ENCODE peak calls at places on chromosomes 1 and 21, in five cellular contexts. One of them, this sample, is unnamed.

GRCh38 chr1:115670476-115671175 is 28.9 kb downstream of the VANGL1 start:
- DNase-seq in HepG2: no peak
- DNase-seq in GM12865: no peak
- DNase-seq in fibroblast of mammary gland: peak; percentile 27
- DNase-seq in small intestine: peak; percentile 11
- DNase-seq in this sample: peak; percentile 83

GRCh38 chr21:45538381-45539045 is 3.7 kb downstream of the SLC19A1 start:
- DNase-seq in HepG2: no peak
- DNase-seq in GM12865: no peak
- DNase-seq in fibroblast of mammary gland: no peak
- DNase-seq in small intestine: no peak
- DNase-seq in this sample: no peak

GRCh38 chr1:36151845-36152203 is 2.5 kb upstream of the TRAPPC3 start:
- DNase-seq in HepG2: no peak
- DNase-seq in GM12865: peak; percentile 49
- DNase-seq in fibroblast of mammary gland: no peak
- DNase-seq in small intestine: no peak
- DNase-seq in this sample: no peak

GRCh38 chr1:158989424-158989823 is 20.3 kb upstream of the IFI16 start:
- DNase-seq in HepG2: no peak
- DNase-seq in GM12865: no peak
- DNase-seq in fibroblast of mammary gland: no peak
- DNase-seq in small intestine: no peak
- DNase-seq in this sample: no peak

GRCh38 chr1:180821970-180822369 is 90.7 kb upstream of the KIAA1614 start:
- DNase-seq in HepG2: no peak
- DNase-seq in GM12865: no peak
- DNase-seq in fibroblast of mammary gland: no peak
- DNase-seq in small intestine: peak; percentile 7
- DNase-seq in this sample: no peak

GRCh38 chr1:226634611-226635246 is 86.2 kb downstream of the STUM start:
- DNase-seq in HepG2: no peak
- DNase-seq in GM12865: no peak
- DNase-seq in fibroblast of mammary gland: no peak
- DNase-seq in small intestine: no peak
- DNase-seq in this sample: no peak

GRCh38 chr21:42571391-42572150 is 57.9 kb downstream of the SLC37A1 start:
- DNase-seq in HepG2: no peak
- DNase-seq in GM12865: no peak
- DNase-seq in fibroblast of mammary gland: no peak
- DNase-seq in small intestine: no peak
- DNase-seq in this sample: no peak

GRCh38 chr1:203644661-203645510 is 18.3 kb downstream of the ATP2B4 start:
- DNase-seq in HepG2: no peak
- DNase-seq in GM12865: no peak
- DNase-seq in fibroblast of mammary gland: peak; percentile 69
- DNase-seq in small intestine: no peak
- DNase-seq in this sample: peak; percentile 64

GRCh38 chr1:201383647-201384405 is 6.3 kb upstream of the TNNT2 start:
- DNase-seq in HepG2: no peak
- DNase-seq in GM12865: no peak
- DNase-seq in fibroblast of mammary gland: peak; percentile 89
- DNase-seq in small intestine: no peak
- DNase-seq in this sample: peak; percentile 90

GRCh38 chr1:43797926-43798325 is 90.6 kb downstream of the ST3GAL3 start:
- DNase-seq in HepG2: no peak
- DNase-seq in GM12865: no peak
- DNase-seq in fibroblast of mammary gland: no peak
- DNase-seq in small intestine: no peak
- DNase-seq in this sample: no peak

GRCh38 chr21:29217818-29218252 is 80.9 kb upstream of the BACH1 start:
- DNase-seq in HepG2: peak; percentile 17
- DNase-seq in GM12865: no peak
- DNase-seq in fibroblast of mammary gland: peak; percentile 99
- DNase-seq in small intestine: no peak
- DNase-seq in this sample: peak; percentile 95

GRCh38 chr1:10762153-10762523 is 34.3 kb downstream of the CASZ1 start:
- DNase-seq in HepG2: no peak
- DNase-seq in GM12865: no peak
- DNase-seq in fibroblast of mammary gland: no peak
- DNase-seq in small intestine: no peak
- DNase-seq in this sample: no peak

GRCh38 chr1:17232759-17233661 is 15.9 kb upstream of the PADI3 start:
- DNase-seq in HepG2: no peak
- DNase-seq in GM12865: no peak
- DNase-seq in fibroblast of mammary gland: peak; percentile 77
- DNase-seq in small intestine: peak; percentile 54
- DNase-seq in this sample: peak; percentile 94

GRCh38 chr1:38013027-38013588 is 574 bp downstream of the UTP11 start:
- DNase-seq in HepG2: peak; percentile 49
- DNase-seq in GM12865: no peak
- DNase-seq in fibroblast of mammary gland: peak; percentile 90
- DNase-seq in small intestine: no peak
- DNase-seq in this sample: peak; percentile 75

GRCh38 chr1:156748670-156749428 is 2.6 kb downstream of the HDGF start:
- DNase-seq in HepG2: peak; percentile 50
- DNase-seq in GM12865: peak; percentile 63
- DNase-seq in fibroblast of mammary gland: peak; percentile 66
- DNase-seq in small intestine: peak; percentile 76
- DNase-seq in this sample: no peak

GRCh38 chr1:223133301-223133823 is 9.7 kb downstream of the TLR5 start:
- DNase-seq in HepG2: no peak
- DNase-seq in GM12865: no peak
- DNase-seq in fibroblast of mammary gland: no peak
- DNase-seq in small intestine: no peak
- DNase-seq in this sample: no peak

GRCh38 chr1:223135176-223135575 is 7.9 kb downstream of the TLR5 start:
- DNase-seq in HepG2: no peak
- DNase-seq in GM12865: no peak
- DNase-seq in fibroblast of mammary gland: peak; percentile 81
- DNase-seq in small intestine: no peak
- DNase-seq in this sample: peak; percentile 74

GRCh38 chr1:223137402-223138100 is 5.5 kb downstream of the TLR5 start:
- DNase-seq in HepG2: peak; percentile 5
- DNase-seq in GM12865: no peak
- DNase-seq in fibroblast of mammary gland: peak; percentile 81
- DNase-seq in small intestine: peak; percentile 68
- DNase-seq in this sample: no peak

GRCh38 chr1:223136086-223136485 is 7.0 kb downstream of the TLR5 start:
- DNase-seq in HepG2: no peak
- DNase-seq in GM12865: no peak
- DNase-seq in fibroblast of mammary gland: no peak
- DNase-seq in small intestine: no peak
- DNase-seq in this sample: no peak

DNA sequence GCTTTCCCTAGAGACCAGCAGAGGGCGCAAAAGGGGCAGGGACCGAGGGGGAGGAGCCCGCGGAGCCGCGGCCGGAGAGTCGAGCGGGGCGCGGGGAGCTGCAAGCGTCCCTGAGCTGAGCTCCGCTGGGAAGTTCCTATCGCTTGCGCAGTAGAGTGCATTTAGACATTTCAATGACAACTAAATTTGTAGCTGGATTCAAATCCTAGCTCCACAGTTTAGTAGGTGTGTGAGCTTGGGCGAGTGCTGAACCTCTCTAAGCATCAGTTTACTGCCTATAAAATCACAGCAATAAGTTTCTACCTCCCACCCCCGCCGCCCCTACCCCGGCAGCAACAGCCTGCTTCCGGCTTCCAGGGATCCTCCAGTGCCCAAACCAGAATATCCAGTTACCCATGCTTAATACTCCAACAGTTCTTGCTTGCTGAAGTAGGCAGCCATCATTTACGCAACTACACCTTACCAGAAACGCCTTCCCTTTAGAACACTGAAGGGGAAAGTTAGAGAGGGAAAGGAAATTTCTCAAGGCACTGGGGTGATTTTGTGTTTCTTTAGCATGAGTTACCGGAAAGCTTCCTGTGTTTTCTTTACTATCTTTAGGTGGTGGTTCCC is 9.1 kb downstream of the TLR5 start:
- DNase-seq in HepG2: peak; percentile 41
- DNase-seq in GM12865: peak; percentile 75
- DNase-seq in fibroblast of mammary gland: peak; percentile 69
- DNase-seq in small intestine: peak; percentile 81
- DNase-seq in this sample: peak; percentile 79
- H3K4me3 ChIP-seq in HepG2: no peak overlapping the region
- H3K4me3 ChIP-seq in GM12865: no peak overlapping the region
- H3K4me3 ChIP-seq in fibroblast of mammary gland: peak overlapping the region; percentile 27
- H3K4me3 ChIP-seq in small intestine: no peak overlapping the region
- H3K4me3 ChIP-seq in this sample: peak overlapping the region; percentile 20

GRCh38 chr1:213986020-213986924 is 1.5 kb upstream of the PROX1 start:
- DNase-seq in HepG2: no peak
- DNase-seq in GM12865: no peak
- DNase-seq in fibroblast of mammary gland: no peak
- DNase-seq in small intestine: no peak
- DNase-seq in this sample: no peak
- H3K4me3 ChIP-seq in HepG2: peak overlapping the region; percentile 74
- H3K4me3 ChIP-seq in GM12865: no peak overlapping the region
- H3K4me3 ChIP-seq in fibroblast of mammary gland: no peak overlapping the region
- H3K4me3 ChIP-seq in small intestine: no peak overlapping the region
- H3K4me3 ChIP-seq in this sample: no peak overlapping the region

GRCh38 chr1:206560021-206560716 is 52.1 kb downstream of the EIF2D start:
- DNase-seq in HepG2: no peak
- DNase-seq in GM12865: peak; percentile 41
- DNase-seq in fibroblast of mammary gland: no peak
- DNase-seq in small intestine: no peak
- DNase-seq in this sample: no peak
- H3K4me3 ChIP-seq in HepG2: no peak overlapping the region
- H3K4me3 ChIP-seq in GM12865: peak overlapping the region; percentile 94
- H3K4me3 ChIP-seq in fibroblast of mammary gland: no peak overlapping the region
- H3K4me3 ChIP-seq in small intestine: peak overlapping the region; percentile 65
- H3K4me3 ChIP-seq in this sample: no peak overlapping the region

GRCh38 chr1:21621761-21622436 is 47.3 kb downstream of the RAP1GAP start:
- DNase-seq in HepG2: no peak
- DNase-seq in GM12865: no peak
- DNase-seq in fibroblast of mammary gland: no peak
- DNase-seq in small intestine: no peak
- DNase-seq in this sample: no peak
- H3K4me3 ChIP-seq in HepG2: no peak overlapping the region
- H3K4me3 ChIP-seq in GM12865: no peak overlapping the region
- H3K4me3 ChIP-seq in fibroblast of mammary gland: no peak overlapping the region
- H3K4me3 ChIP-seq in small intestine: peak overlapping the region; percentile 57
- H3K4me3 ChIP-seq in this sample: no peak overlapping the region

GRCh38 chr1:172540635-172541034 is 7.7 kb downstream of the SUCO start:
- DNase-seq in HepG2: no peak
- DNase-seq in GM12865: no peak
- DNase-seq in fibroblast of mammary gland: no peak
- DNase-seq in small intestine: no peak
- DNase-seq in this sample: no peak
- H3K4me3 ChIP-seq in HepG2: no peak overlapping the region
- H3K4me3 ChIP-seq in GM12865: no peak overlapping the region
- H3K4me3 ChIP-seq in fibroblast of mammary gland: no peak overlapping the region
- H3K4me3 ChIP-seq in small intestine: no peak overlapping the region
- H3K4me3 ChIP-seq in this sample: no peak overlapping the region

DNA sequence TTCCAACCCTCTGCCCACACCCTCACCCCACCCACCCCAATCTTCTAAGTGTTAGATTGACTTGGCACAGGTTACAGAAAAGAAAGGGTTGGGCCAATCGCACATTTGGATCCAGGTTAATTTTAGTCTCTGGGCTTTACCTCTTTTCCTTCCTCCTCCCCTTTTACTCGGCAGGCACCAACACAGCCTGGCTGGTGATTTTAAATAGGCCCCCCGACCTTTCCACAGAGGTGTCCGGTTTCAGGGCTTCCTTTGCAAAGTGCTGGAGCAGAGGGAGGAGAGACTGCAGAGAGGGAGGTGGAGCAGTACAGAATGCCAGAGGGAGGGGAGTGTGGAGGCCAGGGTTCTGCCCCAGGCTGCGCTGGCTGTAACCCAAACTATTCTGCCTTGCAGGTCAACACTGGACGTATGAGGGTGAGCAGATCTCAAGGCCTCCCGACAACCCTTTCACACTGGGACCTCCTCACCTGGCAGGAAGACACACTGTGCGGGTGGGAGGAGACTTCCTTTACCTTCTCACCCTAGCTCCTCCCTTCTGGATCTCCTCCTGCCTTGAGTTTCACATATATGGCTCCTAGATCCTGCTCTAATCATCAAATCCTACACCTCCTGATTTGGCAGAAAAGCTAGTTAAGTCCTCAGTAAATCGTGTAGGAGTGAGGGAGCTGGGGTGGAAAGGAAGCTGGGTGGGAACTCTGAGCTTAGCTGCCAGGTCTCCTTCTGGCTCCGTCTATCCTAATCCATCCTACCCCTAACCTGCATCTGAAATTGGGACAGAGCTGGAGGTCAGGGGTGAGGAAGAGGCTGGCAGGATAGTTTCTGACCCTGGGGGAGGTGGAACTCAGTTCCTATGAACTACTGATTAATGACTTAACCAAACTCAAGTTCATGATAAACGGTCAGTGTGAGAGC is 2.4 kb downstream of the CA14 start:
- DNase-seq in HepG2: peak; percentile 79
- DNase-seq in GM12865: no peak
- DNase-seq in fibroblast of mammary gland: no peak
- DNase-seq in small intestine: peak; percentile 64
- DNase-seq in this sample: no peak
- H3K4me3 ChIP-seq in HepG2: peak overlapping the region; percentile 53
- H3K4me3 ChIP-seq in GM12865: no peak overlapping the region
- H3K4me3 ChIP-seq in fibroblast of mammary gland: no peak overlapping the region
- H3K4me3 ChIP-seq in small intestine: no peak overlapping the region
- H3K4me3 ChIP-seq in this sample: no peak overlapping the region

GRCh38 chr1:230186003-230186863 is 119.2 kb downstream of the GALNT2 start:
- DNase-seq in HepG2: peak; percentile 95
- DNase-seq in GM12865: no peak
- DNase-seq in fibroblast of mammary gland: peak; percentile 92
- DNase-seq in small intestine: peak; percentile 81
- DNase-seq in this sample: peak; percentile 88
- H3K4me3 ChIP-seq in HepG2: peak overlapping the region; percentile 40
- H3K4me3 ChIP-seq in GM12865: no peak overlapping the region
- H3K4me3 ChIP-seq in fibroblast of mammary gland: no peak overlapping the region
- H3K4me3 ChIP-seq in small intestine: no peak overlapping the region
- H3K4me3 ChIP-seq in this sample: no peak overlapping the region